ENCODE peak calls at places on chromosomes 4 and X, in five cellular contexts. V is WTC11, O is H1, K is GM23338, F is HepG2. B is an unnamed sample.

GRCh38 chrX:118189628-118190027 is 73.0 kb upstream of the KLHL13 start:
- DNase-seq in V (peak), O (no peak), K (peak), F (no peak), B (no peak)

GRCh38 chrX:56233682-56234081 is 1.5 kb downstream of the KLF8 start:
- DNase-seq in V (peak), O (peak), K (peak), F (no peak), B (peak)

GRCh38 chr4:177419416-177419815 is 22.8 kb downstream of the AGA start:
- DNase-seq in V (no peak), O (no peak), K (no peak), F (no peak), B (no peak)

GRCh38 chr4:159395693-159396092 is 292.8 kb downstream of the RAPGEF2 start:
- DNase-seq in V (no peak), O (no peak), K (no peak), F (peak), B (no peak)

GRCh38 chr4:115720611-115721010 is 607.2 kb upstream of the NDST4 start:
- DNase-seq in V (no peak), O (no peak), K (no peak), F (no peak), B (no peak)

GRCh38 chr4:38306482-38307071 is 346.4 kb downstream of the PTTG2 start:
- DNase-seq in V (no peak), O (no peak), K (no peak), F (no peak), B (peak)

GRCh38 chr4:43296946-43297528 is 404.5 kb downstream of the GRXCR1 start:
- DNase-seq in V (no peak), O (no peak), K (no peak), F (no peak), B (no peak)

GRCh38 chr4:40308528-40309122 is 26.5 kb upstream of the CHRNA9 start:
- DNase-seq in V (peak), O (no peak), K (peak), F (no peak), B (no peak)

GRCh38 chr4:73376962-73377361 is 27.1 kb upstream of the ALB start:
- DNase-seq in V (no peak), O (no peak), K (no peak), F (no peak), B (no peak)

GRCh38 chrX:724256-724655 is 93.7 kb downstream of the SHOX start:
- DNase-seq in V (no peak), O (no peak), K (no peak), F (no peak), B (no peak)

GRCh38 chr4:72911316-72911715 is 158.2 kb downstream of the COX18 start:
- DNase-seq in V (no peak), O (no peak), K (no peak), F (no peak), B (no peak)

GRCh38 chr4:153634737-153635353 is 49.2 kb upstream of the TLR2 start:
- DNase-seq in V (no peak), O (no peak), K (peak), F (peak), B (no peak)

GRCh38 chr4:37243061-37243460 is 1.5 kb upstream of the NWD2 start:
- DNase-seq in V (peak), O (peak), K (peak), F (no peak), B (no peak)

GRCh38 chr4:44002368-44002767 is 446.2 kb downstream of the KCTD8 start:
- DNase-seq in V (no peak), O (no peak), K (peak), F (no peak), B (no peak)

GRCh38 chrX:69065451-69065850 is 99.8 kb downstream of the PJA1 start:
- DNase-seq in V (no peak), O (peak), K (no peak), F (no peak), B (no peak)

GRCh38 chr4:15958562-15958961 is 4.4 kb downstream of the FGFBP2 start:
- DNase-seq in V (no peak), O (no peak), K (no peak), F (no peak), B (no peak)

GRCh38 chr4:83013420-83013867 is 2.8 kb upstream of the LIN54 start:
- DNase-seq in V (no peak), O (no peak), K (no peak), F (no peak), B (no peak)

GRCh38 chrX:13488706-13489105 is 80.7 kb upstream of the EGFL6 start:
- DNase-seq in V (no peak), O (no peak), K (no peak), F (no peak), B (no peak)

GRCh38 chr4:143768007-143768591 is 67.6 kb upstream of the FREM3 start:
- DNase-seq in V (no peak), O (no peak), K (no peak), F (no peak), B (no peak)

GRCh38 chr4:6584865-6585264 is 9.9 kb downstream of the MAN2B2 start:
- DNase-seq in V (no peak), O (no peak), K (no peak), F (no peak), B (no peak)

GRCh38 chrX:65999563-66000148 is 40.2 kb downstream of the VSIG4 start:
- DNase-seq in V (no peak), O (no peak), K (no peak), F (no peak), B (no peak)

GRCh38 chr4:151415978-151416377 is 7.0 kb downstream of the FHIP1A start:
- DNase-seq in V (no peak), O (no peak), K (no peak), F (no peak), B (no peak)

GRCh38 chr4:16082424-16083216 is 1.2 kb downstream of the PROM1 start:
- DNase-seq in V (peak), O (peak), K (peak), F (peak), B (no peak)

GRCh38 chr4:165398570-165398969 is 19.8 kb downstream of the CPE start:
- DNase-seq in V (no peak), O (no peak), K (peak), F (no peak), B (no peak)

GRCh38 chrX:110741213-110741796 is 54.3 kb downstream of the CHRDL1 start:
- DNase-seq in V (no peak), O (no peak), K (peak), F (no peak), B (no peak)

GRCh38 chrX:14027031-14027430 is 2.7 kb downstream of the GEMIN8 start:
- DNase-seq in V (no peak), O (no peak), K (no peak), F (no peak), B (no peak)

GRCh38 chr4:107603430-107603829 is 116.6 kb downstream of the PAPSS1 start:
- DNase-seq in V (no peak), O (no peak), K (no peak), F (no peak), B (no peak)

GRCh38 chrX:2320580-2321327 is 180.0 kb downstream of the DHRSX start:
- DNase-seq in V (no peak), O (no peak), K (no peak), F (peak), B (no peak)

GRCh38 chrX:102517331-102517730 is 792 bp upstream of the TMSB15A start:
- DNase-seq in V (no peak), O (no peak), K (peak), F (no peak), B (no peak)

GRCh38 chrX:39953879-39954278 is 143.9 kb downstream of the BCOR start:
- DNase-seq in V (no peak), O (no peak), K (no peak), F (peak), B (no peak)

GRCh38 chr4:146095091-146095690 is 80.3 kb upstream of the LSM6 start:
- DNase-seq in V (peak), O (peak), K (peak), F (peak), B (no peak)

GRCh38 chrX:153334654-153335295 is 822 bp downstream of the ZNF275 start:
- DNase-seq in V (no peak), O (no peak), K (no peak), F (no peak), B (no peak)

GRCh38 chr4:41215155-41215554 is 813 bp upstream of the APBB2 start:
- DNase-seq in V (no peak), O (no peak), K (no peak), F (no peak), B (no peak)

GRCh38 chr4:119118397-119118796 is 17.2 kb upstream of the MYOZ2 start:
- DNase-seq in V (no peak), O (no peak), K (no peak), F (no peak), B (no peak)

GRCh38 chrX:108198420-108198819 is 106.8 kb downstream of the ATG4A start:
- DNase-seq in V (no peak), O (no peak), K (no peak), F (no peak), B (no peak)

GRCh38 chrX:63283331-63283730 is 67.8 kb downstream of the SPIN4 start:
- DNase-seq in V (no peak), O (no peak), K (no peak), F (no peak), B (no peak)

GRCh38 chrX:13515181-13515930 is 54.0 kb upstream of the EGFL6 start:
- DNase-seq in V (no peak), O (no peak), K (no peak), F (no peak), B (no peak)

GRCh38 chr4:184699941-184700340 is 34.0 kb downstream of the CENPU start:
- DNase-seq in V (no peak), O (no peak), K (no peak), F (no peak), B (no peak)

GRCh38 chr4:184697956-184698355 is 35.9 kb downstream of the CENPU start:
- DNase-seq in V (no peak), O (no peak), K (no peak), F (no peak), B (no peak)

GRCh38 chr4:184693056-184693455 is 40.8 kb downstream of the CENPU start:
- DNase-seq in V (no peak), O (no peak), K (no peak), F (no peak), B (no peak)

GRCh38 chr4:184694412-184694956 is 39.4 kb downstream of the CENPU start:
- DNase-seq in V (no peak), O (no peak), K (no peak), F (no peak), B (no peak)

DNA sequence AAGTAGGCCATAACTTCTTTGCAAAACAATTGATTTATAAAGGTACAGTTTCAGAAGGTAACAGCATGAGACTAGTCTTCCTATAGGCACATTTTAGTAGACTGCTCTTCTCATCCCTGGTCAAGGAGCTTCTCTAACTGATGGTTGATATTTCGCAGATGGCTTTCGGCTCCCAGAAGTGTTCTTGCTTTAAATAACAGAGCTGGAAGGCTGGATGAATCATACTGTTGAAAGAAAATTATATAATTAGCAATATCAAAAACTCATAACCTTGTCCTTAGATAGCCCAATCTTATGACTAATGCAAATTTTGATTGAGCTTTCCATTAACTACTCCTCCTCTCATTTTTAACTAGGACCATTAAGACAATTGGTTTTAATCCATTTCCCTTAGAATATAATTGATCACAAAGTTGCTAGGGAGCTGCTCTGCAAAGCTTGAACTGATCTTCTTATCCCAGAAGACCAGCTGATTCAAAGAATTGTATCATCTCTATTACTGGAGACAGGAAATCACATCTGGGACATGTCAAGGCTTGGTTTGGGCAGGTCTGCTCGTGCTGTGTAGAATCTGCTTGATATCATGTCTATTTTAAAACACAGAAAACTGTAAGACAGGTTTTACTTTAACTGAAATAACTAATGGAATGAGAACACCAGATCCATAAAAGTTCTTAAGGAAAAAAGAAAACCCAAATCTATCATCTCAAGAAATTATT is 38.6 kb downstream of the CENPU start:
- DNase-seq in V (no peak), O (no peak), K (no peak), F (no peak), B (no peak)
- TF ChIP-seq CREB1 in V (no peak), O (no peak), K (no peak), F (no peak), B (no peak)

GRCh38 chrX:55127692-55128091 is 38.9 kb downstream of the PAGE2 start:
- DNase-seq in V (no peak), O (no peak), K (no peak), F (no peak), B (no peak)
- TF ChIP-seq CREB1 in V (no peak), O (no peak), K (no peak), F (no peak), B (no peak)

GRCh38 chr4:174314770-174315169 is 31.1 kb downstream of the CEP44 start:
- DNase-seq in V (no peak), O (no peak), K (peak), F (no peak), B (no peak)
- TF ChIP-seq CREB1 in V (no peak), O (no peak), K (no peak), F (no peak), B (no peak)

DNA sequence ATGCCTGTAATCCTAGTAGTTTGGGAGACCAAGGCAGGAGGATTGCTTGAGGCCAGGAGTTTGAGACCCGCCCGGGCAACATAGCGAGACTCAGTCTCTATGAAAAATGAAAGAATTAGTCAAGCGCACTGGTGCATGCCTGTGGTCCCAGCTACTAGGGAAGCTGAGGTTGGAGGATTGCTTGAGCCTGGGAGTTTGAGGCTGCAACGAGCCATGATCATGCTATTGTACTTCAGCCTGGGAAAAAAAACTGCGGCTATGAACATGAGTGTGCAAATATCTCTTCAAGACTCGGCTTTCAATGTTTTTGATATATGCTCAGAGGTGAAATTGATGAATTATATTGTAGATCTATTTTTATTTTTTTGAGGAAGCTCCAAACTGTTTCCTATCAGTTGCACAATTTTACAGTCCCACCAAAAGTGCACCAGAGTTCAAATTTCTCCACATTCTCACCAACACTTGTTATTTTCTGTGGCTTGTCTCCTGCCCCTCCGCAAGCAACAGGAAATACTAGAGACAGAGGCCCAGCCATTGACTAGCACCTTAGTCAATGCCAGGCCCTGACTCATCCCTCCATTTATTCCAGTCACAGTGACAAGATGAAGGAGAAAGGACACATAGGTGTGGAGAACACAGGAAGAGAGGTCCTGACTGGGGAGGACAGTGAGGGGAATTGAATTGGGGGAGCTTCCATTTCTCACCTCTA is 33.1 kb upstream of the ZNF41 start:
- DNase-seq in V (no peak), O (no peak), K (no peak), F (no peak), B (no peak)
- TF ChIP-seq CREB1 in V (no peak), O (no peak), K (no peak), F (no peak), B (no peak)

GRCh38 chr4:112288455-112288854 is 2.8 kb upstream of the TIFA start:
- DNase-seq in V (no peak), O (no peak), K (no peak), F (no peak), B (no peak)
- TF ChIP-seq CREB1 in V (no peak), O (no peak), K (no peak), F (no peak), B (no peak)

DNA sequence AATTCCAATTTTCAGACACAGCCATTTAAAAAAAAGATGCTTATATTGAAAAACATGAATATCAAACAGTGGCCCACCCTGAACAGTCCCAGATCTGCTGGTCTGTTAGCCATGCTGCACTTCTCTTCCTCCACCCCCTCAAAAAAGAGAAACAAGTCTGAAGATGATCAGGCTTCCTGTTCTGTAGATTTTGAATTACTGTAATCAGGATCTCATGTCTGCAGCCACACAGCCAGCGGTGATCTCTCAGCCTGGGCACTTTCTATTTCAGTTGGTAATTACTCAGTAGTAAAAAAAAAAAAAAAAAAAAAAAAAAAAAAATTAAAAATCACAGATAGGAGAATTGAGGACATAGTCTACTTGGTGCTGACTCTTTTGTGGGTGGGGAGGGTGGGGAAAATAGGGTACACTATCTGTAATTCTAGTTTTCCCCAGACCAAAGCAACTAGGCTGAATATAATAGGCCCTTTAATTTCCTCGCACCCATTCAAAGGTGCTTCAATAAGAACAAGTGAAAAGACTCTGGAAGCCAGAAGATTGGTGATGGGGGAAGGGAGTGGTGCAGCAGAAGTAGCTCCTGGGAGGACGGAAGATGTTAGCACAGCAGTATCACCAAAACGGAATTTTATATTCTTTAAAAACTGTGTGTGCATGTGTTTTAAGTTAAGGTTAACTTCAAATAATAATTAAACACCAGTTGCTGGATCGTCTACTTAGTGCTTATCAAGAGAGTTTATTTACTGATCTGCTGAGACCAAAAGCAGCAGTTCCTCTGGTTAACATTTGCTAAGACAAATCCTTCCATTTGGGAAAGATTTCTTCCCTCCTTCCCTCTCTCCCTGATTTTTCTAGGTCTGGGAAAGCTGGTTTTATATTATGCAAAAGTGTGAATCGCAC is 47.1 kb downstream of the SPRY1 start:
- DNase-seq in V (no peak), O (no peak), K (peak), F (no peak), B (peak)
- TF ChIP-seq CREB1 in V (no peak), O (no peak), K (no peak), F (no peak), B (no peak)